ENCODE peak calls at places on chromosomes 12 and 14, in six cellular contexts. P is HFFc6, E is body of pancreas, G is MM.1S, D is pancreas, Q is mammary epithelial cell. O is an unnamed sample.

GRCh38 chr12:60714141-60714900 is 1118.5 kb downstream of the SLC16A7 start:
- DNase-seq in P (no peak), E (no peak), G (no peak), D (no peak), Q (no peak), O (no peak)

GRCh38 chr12:47811581-47812484 is 7.9 kb downstream of the HDAC7 start:
- DNase-seq in P (peak), E (no peak), G (no peak), D (no peak), Q (no peak), O (no peak)

GRCh38 chr12:10052111-10052913 is 21.8 kb downstream of the CLEC9A start:
- DNase-seq in P (no peak), E (no peak), G (peak), D (no peak), Q (no peak), O (peak)

GRCh38 chr12:89836026-89836425 is 127.4 kb upstream of the ATP2B1 start:
- DNase-seq in P (no peak), E (no peak), G (no peak), D (no peak), Q (no peak), O (no peak)

GRCh38 chr12:56261503-56262230 is 3.5 kb upstream of the ANKRD52 start:
- DNase-seq in P (peak), E (no peak), G (no peak), D (no peak), Q (peak), O (no peak)

GRCh38 chr12:47346251-47347019 is 266.7 kb upstream of the AMIGO2 start:
- DNase-seq in P (no peak), E (peak), G (no peak), D (peak), Q (no peak), O (no peak)

GRCh38 chr12:50282581-50283229 is 615 bp downstream of the LIMA1 start:
- DNase-seq in P (peak), E (peak), G (no peak), D (peak), Q (peak), O (no peak)

GRCh38 chr12:11202811-11203210 is 16.1 kb upstream of the TAS2R42 start:
- DNase-seq in P (peak), E (no peak), G (no peak), D (no peak), Q (no peak), O (no peak)

GRCh38 chr14:90614696-90615260 is 201.5 kb downstream of the TTC7B start:
- DNase-seq in P (no peak), E (no peak), G (no peak), D (no peak), Q (no peak), O (no peak)

GRCh38 chr12:95415451-95415850 is 58.5 kb upstream of the METAP2 start:
- DNase-seq in P (no peak), E (no peak), G (no peak), D (no peak), Q (no peak), O (no peak)

GRCh38 chr14:103085106-103086091 is 1.4 kb downstream of the LBHD2 start:
- DNase-seq in P (no peak), E (no peak), G (no peak), D (no peak), Q (no peak), O (no peak)

GRCh38 chr12:26748741-26749431 is 84.1 kb downstream of the ITPR2 start:
- DNase-seq in P (peak), E (no peak), G (peak), D (no peak), Q (peak), O (peak)

GRCh38 chr14:104755621-104756020 is 2.7 kb downstream of the SIVA1 start:
- DNase-seq in P (no peak), E (peak), G (no peak), D (peak), Q (no peak), O (no peak)

GRCh38 chr14:89618309-89618708 is 201.3 kb upstream of the FOXN3 start:
- DNase-seq in P (no peak), E (no peak), G (peak), D (no peak), Q (no peak), O (no peak)

GRCh38 chr12:44835641-44836379 is 40.3 kb downstream of the NELL2 start:
- DNase-seq in P (no peak), E (no peak), G (no peak), D (no peak), Q (peak), O (no peak)

GRCh38 chr12:12562016-12562483 is 613 bp downstream of the DUSP16 start:
- DNase-seq in P (no peak), E (peak), G (peak), D (peak), Q (no peak), O (peak)

DNA sequence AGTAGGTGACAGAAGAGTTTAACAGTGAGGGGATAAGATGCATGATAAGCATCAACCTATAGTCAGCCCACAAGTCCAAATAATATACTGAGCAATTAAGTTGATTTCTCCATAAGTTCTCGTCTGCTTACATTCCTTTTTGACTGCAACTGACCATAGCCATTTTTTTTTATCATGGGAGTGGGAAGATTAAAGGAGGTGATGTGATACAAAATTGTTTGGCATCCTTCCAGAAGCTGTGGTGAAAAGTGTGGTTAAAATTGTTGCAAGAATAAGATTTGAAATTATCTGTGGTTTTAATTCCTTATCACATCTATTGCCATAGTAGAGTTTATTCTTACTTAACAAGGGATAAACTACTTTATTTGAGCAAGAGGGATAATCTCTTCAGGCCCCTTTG is 50.6 kb downstream of the LIN52 start:
- DNase-seq in P (no peak), E (no peak), G (no peak), D (no peak), Q (peak), O (no peak)
- TF ChIP-seq CTCF in P (no peak), E (no peak), G (no peak), D (no peak), Q (no peak), O (no peak)

DNA sequence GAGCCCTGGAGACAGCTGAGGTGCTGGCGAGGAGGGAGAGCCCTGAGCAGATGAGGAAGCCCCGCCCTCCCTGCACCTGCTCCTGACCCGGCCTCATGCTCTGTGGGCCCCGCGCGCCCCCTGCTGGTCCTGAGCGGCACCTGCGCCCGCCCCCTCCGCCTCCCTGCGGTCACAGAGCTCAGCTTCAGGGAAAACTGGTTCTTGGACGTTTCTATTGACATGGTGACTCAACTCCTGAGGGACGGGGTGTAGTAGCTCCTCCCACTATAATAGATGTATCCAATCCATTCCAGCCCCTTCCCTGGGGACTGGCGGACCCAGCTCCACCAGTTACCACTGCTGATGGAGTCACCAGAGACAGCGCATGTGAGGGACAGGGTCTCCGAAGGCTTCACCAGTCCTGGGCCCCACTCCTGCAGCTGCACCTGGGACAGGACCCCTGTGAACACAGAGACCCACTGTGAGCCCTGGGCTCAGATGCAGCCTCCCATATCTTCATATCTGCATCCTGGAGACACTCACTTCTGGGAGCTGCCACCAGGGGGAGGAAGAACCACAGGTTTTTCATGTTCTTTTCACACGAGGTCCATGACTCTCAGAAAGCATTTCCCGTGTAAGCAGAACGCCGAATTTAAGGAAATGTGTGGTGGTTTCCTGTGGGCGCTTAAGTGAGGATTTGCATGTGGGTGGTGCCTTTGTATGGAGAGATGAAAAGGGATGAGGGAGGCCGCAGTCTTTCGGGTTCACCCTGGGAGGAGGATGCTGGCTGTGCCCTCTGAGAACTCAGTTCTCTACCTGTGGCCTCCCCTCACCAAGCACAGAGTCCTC is 1346.5 kb downstream of the TMEM121 start:
- DNase-seq in P (no peak), E (peak), G (peak), D (peak), Q (peak), O (peak)
- TF ChIP-seq CTCF in P (peak), E (peak), G (peak), D (peak), Q (peak), O (peak)

GRCh38 chr12:54030889-54031860 is 1.7 kb upstream of the HOXC5 start:
- DNase-seq in P (peak), E (no peak), G (no peak), D (no peak), Q (no peak), O (no peak)
- TF ChIP-seq CTCF in P (no peak), E (no peak), G (no peak), D (no peak), Q (no peak), O (no peak)

GRCh38 chr12:19681007-19681406 is 241.7 kb downstream of the AEBP2 start:
- DNase-seq in P (no peak), E (no peak), G (no peak), D (no peak), Q (no peak), O (no peak)
- TF ChIP-seq CTCF in P (no peak), E (no peak), G (no peak), D (no peak), Q (no peak), O (no peak)

GRCh38 chr14:29166507-29166906 is 399.9 kb downstream of the FOXG1 start:
- DNase-seq in P (no peak), E (no peak), G (no peak), D (no peak), Q (no peak), O (no peak)
- TF ChIP-seq CTCF in P (no peak), E (no peak), G (no peak), D (no peak), Q (no peak), O (no peak)

GRCh38 chr12:2501464-2502181 is 293.1 kb upstream of the FKBP4 start:
- DNase-seq in P (no peak), E (no peak), G (no peak), D (no peak), Q (no peak), O (no peak)

GRCh38 chr12:2495452-2496112 is 299.2 kb upstream of the FKBP4 start:
- DNase-seq in P (no peak), E (no peak), G (no peak), D (no peak), Q (no peak), O (no peak)

GRCh38 chr12:2503036-2503435 is 291.7 kb upstream of the FKBP4 start:
- DNase-seq in P (no peak), E (no peak), G (no peak), D (no peak), Q (no peak), O (no peak)

GRCh38 chr12:2494490-2495192 is 300.1 kb upstream of the FKBP4 start:
- DNase-seq in P (no peak), E (no peak), G (no peak), D (no peak), Q (no peak), O (no peak)

GRCh38 chr12:2498961-2499500 is 295.7 kb upstream of the FKBP4 start:
- DNase-seq in P (no peak), E (no peak), G (no peak), D (no peak), Q (no peak), O (no peak)
- TF ChIP-seq CTCF in P (no peak), E (no peak), G (no peak), D (no peak), Q (no peak), O (no peak)

GRCh38 chr14:38207830-38208815 is at the start of gene SSTR1:
- DNase-seq in P (no peak), E (peak), G (no peak), D (peak), Q (no peak), O (no peak)

GRCh38 chr14:38209572-38210159 is 2.0 kb downstream of the SSTR1 start:
- DNase-seq in P (peak), E (peak), G (no peak), D (no peak), Q (no peak), O (no peak)

GRCh38 chr14:38210168-38210567 is 2.5 kb downstream of the SSTR1 start:
- DNase-seq in P (peak), E (peak), G (no peak), D (no peak), Q (no peak), O (no peak)

GRCh38 chr14:38207342-38207741 is 362 bp upstream of the SSTR1 start:
- DNase-seq in P (no peak), E (no peak), G (no peak), D (no peak), Q (no peak), O (no peak)

GRCh38 chr14:38208825-38209562 is 1.3 kb downstream of the SSTR1 start:
- DNase-seq in P (peak), E (peak), G (no peak), D (peak), Q (no peak), O (no peak)
- TF ChIP-seq CTCF in P (peak), E (peak), G (no peak), D (peak), Q (no peak), O (no peak)

DNA sequence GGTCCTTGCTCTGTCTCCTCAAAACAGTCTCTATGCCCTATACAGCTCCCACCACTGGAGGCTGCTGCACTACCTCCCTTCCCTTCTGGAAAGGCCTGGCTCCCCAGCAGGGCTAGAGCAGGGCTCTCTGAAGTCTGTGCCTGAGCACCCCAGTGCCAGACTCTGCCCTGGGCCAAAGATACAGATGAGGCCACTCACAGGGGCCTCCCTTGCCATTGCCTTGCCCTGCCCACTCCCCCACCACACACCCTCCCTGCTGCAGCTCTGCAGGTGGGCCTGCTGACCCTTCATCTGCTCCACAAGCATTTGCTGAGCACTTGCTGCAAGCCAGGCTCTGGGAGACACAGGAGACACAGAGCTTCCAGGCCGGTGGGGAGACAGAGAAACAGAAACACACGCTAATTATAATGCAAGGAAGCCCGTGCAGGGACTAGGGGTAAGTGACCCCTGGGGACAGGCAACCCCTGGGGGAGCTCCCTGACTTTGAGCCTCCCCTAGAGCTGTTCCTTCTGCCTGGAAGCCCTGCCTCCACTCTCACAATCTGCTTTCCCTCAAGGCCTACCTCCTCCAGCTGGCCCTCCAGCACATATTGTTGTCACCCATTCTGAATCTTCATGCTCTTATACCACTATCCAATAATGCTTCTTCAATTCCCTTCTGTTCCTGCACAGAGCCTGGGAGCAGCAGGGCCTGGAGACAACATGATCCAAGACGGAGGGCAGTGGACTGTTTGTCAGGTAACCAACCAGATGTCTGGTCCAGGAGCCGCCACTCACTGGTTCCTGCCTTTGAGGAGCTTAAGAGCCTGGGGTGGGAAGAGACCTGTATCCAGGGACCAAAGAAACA is 32.6 kb upstream of the PNMA1 start:
- DNase-seq in P (no peak), E (no peak), G (no peak), D (no peak), Q (no peak), O (no peak)
- TF ChIP-seq CTCF in P (peak), E (no peak), G (no peak), D (no peak), Q (peak), O (peak)

DNA sequence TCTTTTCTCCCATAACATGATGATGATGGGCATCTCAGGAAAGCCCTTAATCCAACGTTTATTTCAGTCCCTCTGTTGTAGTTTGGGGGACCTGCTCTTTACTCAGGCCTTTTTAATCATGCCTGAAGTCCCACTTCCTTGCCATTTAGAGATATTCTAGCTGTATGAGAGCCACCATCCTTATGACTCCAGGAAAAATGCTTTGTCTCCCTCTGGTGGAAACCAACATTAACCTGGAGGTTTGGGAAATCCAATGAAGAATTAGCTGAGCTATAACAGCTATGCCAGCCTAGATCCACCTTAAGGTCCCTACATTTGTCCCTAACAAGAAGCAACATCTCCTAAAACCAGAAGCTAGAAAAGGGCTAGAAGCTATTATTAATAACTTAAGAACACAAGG is 1399.1 kb downstream of the LRFN5 start:
- DNase-seq in P (no peak), E (no peak), G (no peak), D (no peak), Q (no peak), O (no peak)
- TF ChIP-seq CTCF in P (no peak), E (no peak), G (peak), D (no peak), Q (no peak), O (no peak)

GRCh38 chr14:79256311-79256879 is 954.9 kb downstream of the DIO2 start:
- DNase-seq in P (no peak), E (no peak), G (no peak), D (no peak), Q (no peak), O (no peak)
- TF ChIP-seq CTCF in P (no peak), E (no peak), G (no peak), D (no peak), Q (no peak), O (no peak)